ENCODE peak calls at places on chromosomes 12 and 14, in eight cellular contexts. N, U, O, D, J, G, Q and K are unnamed samples.

GRCh38 chr14:63383776-63384367 is 65.1 kb upstream of the GPHB5 start:
- DNase-seq in N (no peak), U (no peak), O (no peak), D (no peak), J (peak; percentile 58), G (no peak), Q (no peak), K (no peak)

GRCh38 chr12:2364566-2365165 is 311.9 kb downstream of the CACNA1C start:
- DNase-seq in N (no peak), U (no peak), O (no peak), D (no peak), J (no peak), G (no peak), Q (no peak), K (no peak)

GRCh38 chr14:90140956-90141316 is 79.1 kb downstream of the KCNK13 start:
- DNase-seq in N (peak; percentile 71), U (no peak), O (no peak), D (no peak), J (no peak), G (peak; percentile 38), Q (no peak), K (no peak)

GRCh38 chr12:69240625-69240984 is 1.2 kb downstream of the CPSF6 start:
- DNase-seq in N (no peak), U (no peak), O (no peak), D (no peak), J (peak; percentile 62), G (peak; percentile 27), Q (no peak), K (no peak)

GRCh38 chr14:50156111-50156510 is 39.7 kb upstream of the VCPKMT start:
- DNase-seq in N (no peak), U (no peak), O (no peak), D (no peak), J (no peak), G (no peak), Q (no peak), K (no peak)

GRCh38 chr14:73457050-73457934 is 1.1 kb downstream of the NUMB start:
- DNase-seq in N (peak; percentile 14), U (peak; percentile 72), O (no peak), D (peak; percentile 47), J (peak; percentile 38), G (peak; percentile 61), Q (peak; percentile 56), K (no peak)

GRCh38 chr14:52369305-52369781 is 55.2 kb downstream of the PTGER2 start:
- DNase-seq in N (peak; percentile 64), U (no peak), O (peak; percentile 82), D (no peak), J (no peak), G (peak; percentile 60), Q (no peak), K (no peak)

GRCh38 chr14:32932921-32933622 is 5.6 kb upstream of the NPAS3 start:
- DNase-seq in N (no peak), U (no peak), O (no peak), D (peak; percentile 25), J (no peak), G (no peak), Q (no peak), K (no peak)

GRCh38 chr14:101760138-101761011 is 1.1 kb upstream of the PPP2R5C start:
- DNase-seq in N (peak; percentile 98), U (peak; percentile 100), O (peak; percentile 92), D (peak; percentile 99), J (peak; percentile 99), G (peak; percentile 94), Q (peak; percentile 100), K (peak; percentile 98)

GRCh38 chr12:91974541-91974940 is 171.1 kb downstream of the BTG1 start:
- DNase-seq in N (peak; percentile 17), U (no peak), O (no peak), D (no peak), J (no peak), G (no peak), Q (no peak), K (no peak)

GRCh38 chr12:124660846-124661245 is 93.4 kb upstream of the NCOR2 start:
- DNase-seq in N (no peak), U (no peak), O (no peak), D (no peak), J (no peak), G (no peak), Q (no peak), K (no peak)

GRCh38 chr14:53668861-53669260 is 287.8 kb downstream of the BMP4 start:
- DNase-seq in N (no peak), U (no peak), O (peak; percentile 67), D (no peak), J (no peak), G (peak; percentile 5), Q (no peak), K (no peak)

GRCh38 chr12:24739094-24739779 is 209.7 kb downstream of the BCAT1 start:
- DNase-seq in N (no peak), U (no peak), O (no peak), D (no peak), J (no peak), G (no peak), Q (no peak), K (no peak)

GRCh38 chr12:87809916-87810315 is 219.3 kb downstream of the C12orf50 start:
- DNase-seq in N (no peak), U (no peak), O (no peak), D (no peak), J (no peak), G (no peak), Q (no peak), K (no peak)

GRCh38 chr12:132222096-132222807 is 78.0 kb downstream of the NOC4L start:
- DNase-seq in N (peak; percentile 60), U (no peak), O (no peak), D (no peak), J (peak; percentile 50), G (peak; percentile 17), Q (no peak), K (no peak)

GRCh38 chr12:54258286-54258685 is 21.6 kb downstream of the CBX5 start:
- DNase-seq in N (peak; percentile 36), U (no peak), O (no peak), D (no peak), J (no peak), G (no peak), Q (no peak), K (no peak)

GRCh38 chr12:119157528-119157927 is 21.2 kb upstream of the HSPB8 start:
- DNase-seq in N (no peak), U (no peak), O (no peak), D (peak; percentile 17), J (no peak), G (no peak), Q (no peak), K (no peak)

GRCh38 chr12:112194601-112195247 is 69.4 kb downstream of the TRAFD1 start:
- DNase-seq in N (no peak), U (no peak), O (no peak), D (no peak), J (no peak), G (no peak), Q (no peak), K (no peak)

GRCh38 chr12:112192475-112192874 is 67.1 kb downstream of the TRAFD1 start:
- DNase-seq in N (no peak), U (no peak), O (no peak), D (no peak), J (no peak), G (no peak), Q (no peak), K (no peak)

GRCh38 chr12:112199136-112199535 is 73.8 kb downstream of the TRAFD1 start:
- DNase-seq in N (no peak), U (no peak), O (no peak), D (no peak), J (no peak), G (no peak), Q (no peak), K (no peak)

GRCh38 chr12:112196476-112196875 is 71.1 kb downstream of the TRAFD1 start:
- DNase-seq in N (no peak), U (no peak), O (no peak), D (no peak), J (no peak), G (no peak), Q (no peak), K (no peak)

GRCh38 chr12:112198120-112198733 is 72.9 kb downstream of the TRAFD1 start:
- DNase-seq in N (peak; percentile 23), U (no peak), O (no peak), D (peak; percentile 49), J (peak; percentile 73), G (peak; percentile 62), Q (peak; percentile 71), K (peak; percentile 12)
- TF ChIP-seq CTCF in N (peak; percentile 82), U (no peak), O (peak; percentile 72), D (peak; percentile 39), J (peak; percentile 67), G (peak; percentile 68), Q (peak; percentile 62), K (peak; percentile 51)

GRCh38 chr12:66045506-66045905 is 85.0 kb downstream of the LLPH start:
- DNase-seq in N (no peak), U (no peak), O (no peak), D (no peak), J (no peak), G (no peak), Q (no peak), K (no peak)

GRCh38 chr12:66041651-66042363 is 88.7 kb downstream of the LLPH start:
- DNase-seq in N (no peak), U (no peak), O (no peak), D (no peak), J (peak; percentile 83), G (no peak), Q (no peak), K (no peak)

GRCh38 chr12:66043035-66043434 is 87.5 kb downstream of the LLPH start:
- DNase-seq in N (no peak), U (no peak), O (no peak), D (no peak), J (no peak), G (no peak), Q (no peak), K (no peak)

GRCh38 chr12:66048218-66048842 is 82.2 kb downstream of the LLPH start:
- DNase-seq in N (no peak), U (peak; percentile 59), O (no peak), D (no peak), J (no peak), G (no peak), Q (no peak), K (no peak)

DNA sequence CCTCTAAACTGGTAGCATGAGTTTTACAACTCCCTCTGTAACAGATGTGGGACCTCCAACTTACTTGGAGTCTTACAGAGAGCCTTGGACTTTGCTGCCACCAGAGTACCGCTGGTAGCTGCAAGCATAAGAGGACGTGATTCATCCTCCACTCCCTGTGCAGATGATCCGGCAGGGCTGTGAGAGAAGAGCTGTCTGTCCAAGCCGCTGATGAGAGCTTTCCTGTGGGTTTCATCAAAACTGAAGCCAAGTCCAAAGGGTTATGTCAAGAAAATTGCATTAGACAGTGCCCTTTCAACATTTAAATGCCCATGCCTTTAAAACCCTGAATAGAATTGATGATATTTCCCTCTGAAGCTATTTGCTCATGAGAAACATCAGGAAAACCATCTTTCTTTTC is 85.8 kb downstream of the LLPH start:
- DNase-seq in N (peak; percentile 47), U (no peak), O (no peak), D (no peak), J (no peak), G (peak; percentile 52), Q (no peak), K (no peak)
- TF ChIP-seq CTCF in N (no peak), U (no peak), O (no peak), D (no peak), J (no peak), G (no peak), Q (no peak), K (no peak)

GRCh38 chr12:120225852-120226640 is 25.1 kb upstream of the RPLP0 start:
- DNase-seq in N (no peak), U (peak; percentile 85), O (no peak), D (peak; percentile 40), J (no peak), G (peak; percentile 47), Q (no peak), K (no peak)
- TF ChIP-seq CTCF in N (peak; percentile 55), U (no peak), O (peak; percentile 11), D (no peak), J (no peak), G (peak; percentile 23), Q (no peak), K (no peak)

GRCh38 chr12:57270966-57271470 is 20.0 kb upstream of the STAC3 start:
- DNase-seq in N (no peak), U (no peak), O (no peak), D (no peak), J (no peak), G (no peak), Q (no peak), K (no peak)
- TF ChIP-seq CTCF in N (peak; percentile 19), U (no peak), O (no peak), D (no peak), J (no peak), G (no peak), Q (no peak), K (no peak)